ENCODE peak calls at places on chromosomes 11 and 22, in four cellular contexts. L is right atrium auricular region, S is H9, A is neural progenitor cell. B is an unnamed sample.

GRCh38 chr11:8025816-8026215 is 38.7 kb downstream of the EIF3F start:
- DNase-seq in L (no peak), A (no peak), S (no peak), B (no peak)

GRCh38 chr11:111633756-111634362 is 31.6 kb downstream of the SIK2 start:
- DNase-seq in L (no peak), A (no peak), S (no peak), B (no peak)

GRCh38 chr11:3669742-3670183 is 1.4 kb downstream of the CHRNA10 start:
- DNase-seq in A (no peak), L (no peak), S (no peak), B (no peak)

GRCh38 chr11:93123351-93123898 is 74.4 kb downstream of the SLC36A4 start:
- DNase-seq in S (no peak), L (no peak), A (no peak), B (no peak)

GRCh38 chr11:133058501-133058900 is 473.8 kb downstream of the OPCML start:
- DNase-seq in L (no peak), A (no peak), S (peak; percentile 57), B (no peak)

GRCh38 chr11:110907629-110908028 is 195.4 kb upstream of the ARHGAP20 start:
- DNase-seq in A (no peak), S (no peak), L (no peak), B (peak; percentile 98)

GRCh38 chr11:120564573-120565301 is 53.2 kb downstream of the GRIK4 start:
- DNase-seq in S (peak; percentile 47), A (peak; percentile 74), L (peak; percentile 76), B (no peak)

GRCh38 chr11:113895367-113896155 is 9.0 kb upstream of the HTR3B start:
- DNase-seq in L (no peak), S (peak; percentile 43), A (peak; percentile 54), B (no peak)

GRCh38 chr11:86152901-86153300 is 84.0 kb upstream of the PICALM start:
- DNase-seq in L (no peak), A (no peak), S (no peak), B (no peak)

GRCh38 chr22:46390652-46391301 is 55.3 kb downstream of the TRMU start:
- DNase-seq in L (no peak), S (no peak), A (peak; percentile 27), B (no peak)

GRCh38 chr11:130480166-130480565 is 31.7 kb downstream of the ADAMTS15 start:
- DNase-seq in S (no peak), A (no peak), L (no peak), B (no peak)

GRCh38 chr22:47055921-47056320 is 293.5 kb downstream of the TBC1D22A start:
- DNase-seq in L (no peak), A (no peak), S (no peak), B (no peak)

GRCh38 chr11:70105755-70106571 is 27.8 kb downstream of the ANO1 start:
- DNase-seq in A (no peak), L (no peak), S (no peak), B (no peak)

GRCh38 chr11:8726395-8726794 is 43.8 kb downstream of the RPL27A start:
- DNase-seq in L (no peak), S (no peak), A (no peak), B (no peak)

GRCh38 chr22:36009085-36009484 is 19.5 kb downstream of the RBFOX2 start:
- DNase-seq in S (no peak), L (no peak), A (no peak), B (no peak)

GRCh38 chr11:68825603-68826002 is 16.1 kb downstream of the CPT1A start:
- DNase-seq in S (peak; percentile 70), A (peak; percentile 18), L (no peak), B (no peak)

GRCh38 chr22:48071828-48072227 is 1309.4 kb downstream of the TBC1D22A start:
- DNase-seq in S (no peak), A (no peak), L (no peak), B (no peak)

GRCh38 chr11:134640536-134640935 is 228.5 kb upstream of the B3GAT1 start:
- DNase-seq in L (no peak), A (no peak), S (no peak), B (no peak)

GRCh38 chr22:28268176-28268575 is 349.1 kb upstream of the PITPNB start:
- DNase-seq in A (no peak), S (no peak), L (no peak), B (no peak)

GRCh38 chr22:42928969-42929837 is 72.1 kb upstream of the ARFGAP3 start:
- DNase-seq in S (no peak), A (no peak), L (peak; percentile 84), B (no peak)

GRCh38 chr22:42931421-42932196 is 74.5 kb upstream of the ARFGAP3 start:
- DNase-seq in S (no peak), L (no peak), A (no peak), B (no peak)

GRCh38 chr22:42929838-42930155 is 72.7 kb upstream of the ARFGAP3 start:
- DNase-seq in L (no peak), A (no peak), S (no peak), B (no peak)

GRCh38 chr22:42932197-42932519 is 75.1 kb upstream of the ARFGAP3 start:
- DNase-seq in L (no peak), S (no peak), A (no peak), B (no peak)

GRCh38 chr22:42930810-42931420 is 73.8 kb upstream of the ARFGAP3 start:
- DNase-seq in S (no peak), A (no peak), L (peak; percentile 76), B (no peak)
- TF ChIP-seq CTCF in S (peak; percentile 27), A (no peak), L (peak; percentile 46), B (peak; percentile 24)

GRCh38 chr11:44312876-44313275 is 2.9 kb upstream of the ALX4 start:
- DNase-seq in A (no peak), S (no peak), L (no peak), B (no peak)

GRCh38 chr11:44309483-44310197 is at the start of gene ALX4:
- DNase-seq in A (peak; percentile 89), S (peak; percentile 83), L (no peak), B (no peak)

GRCh38 chr11:44310198-44310455 is 188 bp upstream of the ALX4 start:
- DNase-seq in A (no peak), L (no peak), S (no peak), B (no peak)

GRCh38 chr11:44310456-44311272 is 725 bp upstream of the ALX4 start:
- DNase-seq in S (peak; percentile 82), L (no peak), A (peak; percentile 67), B (no peak)

GRCh38 chr11:44311339-44312261 is 1.7 kb upstream of the ALX4 start:
- DNase-seq in L (no peak), A (no peak), S (no peak), B (no peak)
- H3K27me3 ChIP-seq in L (peaks cover 53% of the 10 kb centered on the region), A (peaks cover 100% of the 10 kb centered on the region), S (peaks cover 96% of the 10 kb centered on the region), B (peaks cover 99% of the 10 kb centered on the region)

DNA sequence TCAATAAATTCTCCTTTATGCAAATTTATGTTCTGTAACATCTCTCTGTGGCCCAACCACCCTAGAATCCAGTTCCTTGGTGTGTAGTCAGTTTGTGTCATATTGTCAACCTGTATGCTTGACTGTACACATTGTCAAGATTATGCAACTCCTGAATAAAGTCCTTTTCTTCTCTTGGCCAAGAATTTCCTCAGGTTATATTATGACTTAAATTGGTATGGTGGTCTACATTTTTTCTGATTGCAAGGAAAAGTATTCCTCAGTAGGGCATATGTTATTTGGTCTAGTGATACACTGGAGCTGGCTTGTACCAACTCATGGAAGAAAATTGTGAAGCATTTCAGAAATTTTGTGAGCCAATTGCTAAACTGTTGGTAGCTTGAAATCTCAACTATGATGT is 482.8 kb upstream of the CHORDC1 start:
- DNase-seq in S (no peak), A (no peak), L (no peak), B (no peak)
- TF ChIP-seq CTCF in S (no peak), A (no peak), L (no peak), B (no peak)

DNA sequence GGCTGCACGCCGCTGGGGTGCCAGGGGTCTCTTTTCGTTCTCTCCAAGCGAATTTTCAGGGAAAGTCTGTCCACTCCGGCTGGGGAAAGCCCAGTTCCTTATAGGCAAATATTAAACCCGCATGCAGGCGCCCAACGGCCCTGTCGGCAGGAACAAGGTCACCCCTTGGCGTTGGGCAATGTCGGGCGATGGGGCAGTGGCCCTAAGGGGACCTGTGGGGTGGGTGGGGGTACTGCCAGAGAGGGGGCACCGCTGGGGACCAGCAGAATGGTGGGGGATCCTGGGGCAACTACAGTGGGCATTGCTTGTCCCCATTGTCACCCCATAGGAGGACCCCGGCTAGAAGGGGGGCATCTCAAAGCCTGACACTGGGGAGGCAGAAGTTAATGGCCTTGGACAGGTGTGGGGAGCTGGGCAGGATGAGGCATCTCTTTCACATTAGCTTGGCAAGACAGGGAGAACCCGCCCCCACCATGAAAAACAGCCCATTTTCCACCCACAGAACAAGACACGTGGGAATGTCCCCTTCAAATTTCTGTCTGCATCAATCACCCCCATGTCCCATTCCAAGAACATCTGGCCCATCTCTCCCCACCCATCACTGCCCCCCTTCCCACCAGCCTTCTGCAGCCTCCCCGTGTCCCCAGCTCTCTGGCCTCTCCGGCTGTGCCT is 5.5 kb upstream of the IGF2 start:
- DNase-seq in S (no peak), A (no peak), L (no peak), B (no peak)
- H3K27me3 ChIP-seq in S (peaks cover 84% of the 10 kb centered on the region), A (peaks cover 98% of the 10 kb centered on the region), L (peaks cover 20% of the 10 kb centered on the region), B (peaks cover 94% of the 10 kb centered on the region)

GRCh38 chr11:123173856-123174186 is 21.2 kb downstream of the CLMP start:
- DNase-seq in A (no peak), L (no peak), S (no peak), B (no peak)
- TF ChIP-seq CTCF in A (no peak), L (no peak), S (no peak), B (no peak)

DNA sequence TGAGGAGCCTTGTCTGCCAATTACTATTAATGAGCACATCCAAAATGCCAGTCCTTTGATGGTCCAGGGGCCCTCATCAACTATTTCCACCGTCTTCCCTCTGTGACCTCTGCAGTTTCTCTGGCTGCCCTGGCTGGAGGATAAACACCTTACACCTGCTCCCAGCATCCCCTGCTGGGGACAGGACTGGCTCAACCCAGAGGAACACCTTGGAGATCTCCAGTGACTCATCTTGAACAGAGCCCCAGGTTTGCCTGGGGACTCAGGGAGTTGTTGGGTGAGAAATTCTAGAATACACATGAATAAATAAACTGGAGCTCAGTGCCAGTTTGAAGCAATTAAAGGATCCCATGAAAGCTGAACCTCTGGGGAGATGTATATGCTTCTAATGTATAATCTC is 24.0 kb upstream of the ELF5 start:
- DNase-seq in S (no peak), A (no peak), L (no peak), B (no peak)
- H3K27me3 ChIP-seq in S (no peaks in the 10 kb centered on the region), A (no peaks in the 10 kb centered on the region), L (no peaks in the 10 kb centered on the region), B (peaks cover 6% of the 10 kb centered on the region)